ENCODE peak calls at places on chromosomes 12 and 14, in five cellular contexts. R is breast epithelium, N is dorsolateral prefrontal cortex, O is epithelial cell of prostate, F is cardiac muscle cell. U is an unnamed sample.

GRCh38 chr14:72318648-72319047 is 386.4 kb downstream of the RGS6 start:
- DNase-seq in R (no peak), F (no peak), O (no peak), N (no peak), U (no peak)

GRCh38 chr14:54192610-54193009 is 204.2 kb upstream of the CDKN3 start:
- DNase-seq in F (no peak), O (no peak), R (no peak), N (no peak), U (no peak)

GRCh38 chr14:87014854-87015253 is 978.1 kb downstream of the GALC start:
- DNase-seq in N (no peak), R (no peak), O (no peak), F (no peak), U (no peak)

GRCh38 chr14:68986225-68986624 is 7.1 kb upstream of the ACTN1 start:
- DNase-seq in N (no peak), R (no peak), O (no peak), F (no peak), U (no peak)

GRCh38 chr14:35390577-35391387 is 13.8 kb downstream of the NFKBIA start:
- DNase-seq in R (no peak), N (no peak), O (no peak), F (no peak), U (no peak)

GRCh38 chr12:46523446-46523845 is 150.9 kb upstream of the SLC38A2 start:
- DNase-seq in R (no peak), F (no peak), N (no peak), O (no peak), U (no peak)

GRCh38 chr12:14885718-14886201 is at the start of gene MGP:
- DNase-seq in F (peak; percentile 98), R (peak; percentile 72), O (no peak), N (no peak), U (peak; percentile 87)

GRCh38 chr12:100672075-100672592 is 98.7 kb downstream of the GAS2L3 start:
- DNase-seq in F (no peak), O (no peak), N (no peak), R (no peak), U (no peak)

GRCh38 chr14:63952933-63953437 is 100.2 kb downstream of the SYNE2 start:
- DNase-seq in N (no peak), R (no peak), F (peak; percentile 64), O (no peak), U (no peak)

GRCh38 chr12:68435816-68436215 is 103.7 kb upstream of the MDM1 start:
- DNase-seq in N (no peak), R (no peak), F (peak; percentile 49), O (peak; percentile 49), U (no peak)

GRCh38 chr12:109864916-109865315 is 15.4 kb downstream of the GLTP start:
- DNase-seq in O (peak; percentile 90), F (no peak), R (no peak), N (no peak), U (no peak)

GRCh38 chr14:68335312-68335711 is 457.6 kb downstream of the ZFP36L1 start:
- DNase-seq in O (no peak), N (no peak), R (no peak), F (no peak), U (no peak)

GRCh38 chr14:26004342-26004741 is 593.5 kb downstream of the NOVA1 start:
- DNase-seq in R (no peak), F (no peak), N (no peak), O (no peak), U (no peak)

GRCh38 chr12:30525171-30525570 is 170.5 kb downstream of the IPO8 start:
- DNase-seq in O (no peak), N (no peak), F (no peak), R (no peak), U (no peak)

GRCh38 chr14:74141703-74142102 is 56.9 kb downstream of the LIN52 start:
- DNase-seq in F (peak; percentile 58), O (no peak), N (no peak), R (no peak), U (no peak)

GRCh38 chr12:52250048-52250990 is 17.3 kb downstream of the KRT7 start:
- DNase-seq in F (no peak), O (no peak), R (no peak), N (no peak), U (peak; percentile 68)

GRCh38 chr12:72063073-72063472 is 124.4 kb downstream of the TPH2 start:
- DNase-seq in R (no peak), N (no peak), F (no peak), O (no peak), U (no peak)

GRCh38 chr14:96863327-96863985 is 66.3 kb downstream of the VRK1 start:
- DNase-seq in O (no peak), R (no peak), F (peak; percentile 25), N (no peak), U (no peak)

GRCh38 chr12:124388679-124389536 is 94.0 kb downstream of the RFLNA start:
- DNase-seq in F (peak; percentile 94), O (no peak), N (peak; percentile 94), R (peak; percentile 76), U (peak; percentile 96)

GRCh38 chr12:76768566-76768965 is 4.7 kb downstream of the ZDHHC17 start:
- DNase-seq in O (no peak), R (no peak), F (no peak), N (no peak), U (no peak)

GRCh38 chr12:124279846-124280360 is 15.0 kb upstream of the RFLNA start:
- DNase-seq in R (peak; percentile 34), F (peak; percentile 41), O (no peak), N (no peak), U (no peak)

GRCh38 chr14:68741839-68742470 is 50.9 kb downstream of the ZFP36L1 start:
- DNase-seq in F (no peak), R (no peak), O (no peak), N (no peak), U (no peak)

GRCh38 chr14:79584679-79585078 is 626.6 kb downstream of the DIO2 start:
- DNase-seq in O (peak; percentile 53), F (peak; percentile 70), N (no peak), R (no peak), U (no peak)

DNA sequence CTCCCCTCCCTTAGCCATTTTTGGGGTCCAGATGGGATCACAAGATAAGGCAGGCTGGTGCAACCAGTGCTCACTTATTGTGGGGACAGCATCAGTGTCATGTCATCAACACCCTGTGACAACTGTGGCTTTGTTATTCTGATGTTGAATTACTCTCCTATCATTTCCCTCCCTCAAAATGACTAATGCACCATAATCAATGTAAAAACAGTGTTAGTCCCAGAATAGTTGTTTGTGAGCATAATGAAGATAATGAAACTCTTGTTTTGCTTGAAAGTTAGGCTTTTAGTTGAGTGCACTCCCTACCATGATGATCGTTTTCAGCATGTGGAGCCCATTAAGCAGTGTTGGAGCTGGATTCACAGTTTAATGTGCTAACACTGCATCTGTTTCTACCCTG is 151.4 kb downstream of the TMTC2 start:
- DNase-seq in F (peak; percentile 6), N (no peak), O (no peak), R (no peak), U (no peak)
- H3K27ac ChIP-seq in F (peak overlapping the region; percentile 23), N (peak overlapping the region; percentile 93), O (no peak overlapping the region), R (no peak overlapping the region), U (no peak overlapping the region)

GRCh38 chr12:1350934-1351240 is 243.5 kb downstream of the FBXL14 start:
- DNase-seq in F (no peak), N (no peak), O (no peak), R (no peak), U (no peak)
- H3K27ac ChIP-seq in F (peak overlapping the region; percentile 74), N (no peak overlapping the region), O (peak overlapping the region; percentile 63), R (no peak overlapping the region), U (no peak overlapping the region)

GRCh38 chr14:52694761-52695480 is 437 bp downstream of the ERO1A start:
- DNase-seq in N (peak; percentile 42), O (peak; percentile 18), R (no peak), F (peak; percentile 41), U (no peak)

GRCh38 chr14:52693004-52693403 is 2.4 kb downstream of the ERO1A start:
- DNase-seq in R (no peak), N (no peak), F (no peak), O (no peak), U (no peak)

GRCh38 chr14:52692248-52692962 is 3.0 kb downstream of the ERO1A start:
- DNase-seq in F (peak; percentile 67), R (no peak), N (no peak), O (no peak), U (no peak)

GRCh38 chr14:52693532-52693931 is 1.8 kb downstream of the ERO1A start:
- DNase-seq in O (no peak), N (no peak), F (no peak), R (no peak), U (no peak)

GRCh38 chr14:52690983-52691760 is 4.2 kb downstream of the ERO1A start:
- DNase-seq in O (no peak), R (no peak), F (no peak), N (no peak), U (no peak)
- H3K27ac ChIP-seq in O (peak overlapping the region; percentile 95), R (no peak overlapping the region), F (no peak overlapping the region), N (no peak overlapping the region), U (no peak overlapping the region)

DNA sequence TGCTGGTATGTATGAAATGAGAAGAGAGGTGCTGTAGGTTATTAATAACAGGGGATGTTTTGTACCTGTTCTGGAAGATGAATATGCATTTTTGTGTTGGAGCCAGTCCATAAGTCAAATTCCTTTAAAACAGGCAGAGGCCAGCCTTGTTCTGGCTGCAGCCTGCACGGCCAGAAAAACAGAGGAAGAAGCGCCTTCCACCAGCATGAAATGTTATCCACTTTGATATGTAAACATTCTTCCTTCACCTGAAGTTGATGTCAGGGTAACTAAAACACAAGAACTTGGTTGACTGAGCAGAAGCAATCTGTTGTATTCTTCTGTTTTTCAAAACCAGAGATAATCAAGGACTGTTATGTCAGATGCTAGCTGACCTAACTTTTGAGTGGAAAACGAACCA is 237.9 kb upstream of the PLEKHG7 start:
- DNase-seq in F (no peak), O (no peak), N (no peak), R (no peak), U (no peak)
- H3K27ac ChIP-seq in F (no peak overlapping the region), O (no peak overlapping the region), N (no peak overlapping the region), R (no peak overlapping the region), U (no peak overlapping the region)

GRCh38 chr12:10562306-10562933 is 51.0 kb downstream of the MAGOHB start:
- DNase-seq in F (peak; percentile 67), R (no peak), N (no peak), O (no peak), U (no peak)

GRCh38 chr12:10559241-10559640 is 53.6 kb downstream of the EIF2S3B start:
- DNase-seq in F (no peak), N (no peak), O (no peak), R (no peak), U (no peak)

GRCh38 chr12:10563966-10564365 is 49.4 kb downstream of the MAGOHB start:
- DNase-seq in R (no peak), F (no peak), N (no peak), O (no peak), U (no peak)

GRCh38 chr12:10558291-10558690 is 52.6 kb downstream of the EIF2S3B start:
- DNase-seq in O (no peak), R (no peak), N (no peak), F (no peak), U (no peak)

GRCh38 chr12:10563002-10563401 is 50.4 kb downstream of the MAGOHB start:
- DNase-seq in N (no peak), R (no peak), O (no peak), F (no peak), U (no peak)
- H3K27ac ChIP-seq in N (no peak overlapping the region), R (no peak overlapping the region), O (no peak overlapping the region), F (no peak overlapping the region), U (no peak overlapping the region)

GRCh38 chr14:89856871-89857345 is 97.6 kb downstream of the EFCAB11 start:
- DNase-seq in O (peak; percentile 31), F (peak; percentile 52), R (no peak), N (no peak), U (no peak)
- H3K27ac ChIP-seq in O (peak overlapping the region; percentile 60), F (no peak overlapping the region), R (no peak overlapping the region), N (no peak overlapping the region), U (no peak overlapping the region)